ENCODE peak calls at places on chromosomes 6 and 20, in seven cellular contexts. One of them, this sample, is unnamed.

GRCh38 chr6:92577077-92577719 is 842.2 kb downstream of the EPHA7 start:
- DNase-seq in aorta: no peak
- DNase-seq in LNCaP clone FGC: no peak
- DNase-seq in K562: no peak
- DNase-seq in AG10803: peak; percentile 68
- DNase-seq in neuronal stem cell: peak; percentile 11
- DNase-seq in gastrocnemius medialis: no peak
- DNase-seq in this sample: no peak

GRCh38 chr6:113598786-113599185 is 258.4 kb upstream of the MARCKS start:
- DNase-seq in LNCaP clone FGC: no peak
- DNase-seq in aorta: no peak
- DNase-seq in neuronal stem cell: no peak
- DNase-seq in K562: no peak
- DNase-seq in AG10803: no peak
- DNase-seq in gastrocnemius medialis: no peak
- DNase-seq in this sample: no peak

GRCh38 chr6:56688521-56688920 is 45.8 kb upstream of the DST start:
- DNase-seq in gastrocnemius medialis: no peak
- DNase-seq in neuronal stem cell: no peak
- DNase-seq in K562: no peak
- DNase-seq in LNCaP clone FGC: no peak
- DNase-seq in AG10803: no peak
- DNase-seq in aorta: no peak
- DNase-seq in this sample: no peak

GRCh38 chr20:13140775-13141174 is 80.3 kb upstream of the ISM1 start:
- DNase-seq in K562: no peak
- DNase-seq in LNCaP clone FGC: no peak
- DNase-seq in gastrocnemius medialis: no peak
- DNase-seq in neuronal stem cell: no peak
- DNase-seq in aorta: no peak
- DNase-seq in AG10803: no peak
- DNase-seq in this sample: no peak

GRCh38 chr6:7058250-7058923 is 49.4 kb upstream of the RREB1 start:
- DNase-seq in K562: peak; percentile 92
- DNase-seq in AG10803: peak; percentile 94
- DNase-seq in gastrocnemius medialis: peak; percentile 89
- DNase-seq in neuronal stem cell: no peak
- DNase-seq in LNCaP clone FGC: no peak
- DNase-seq in aorta: no peak
- DNase-seq in this sample: no peak

GRCh38 chr6:63441266-63441956 is 121.6 kb upstream of the LGSN start:
- DNase-seq in K562: peak; percentile 48
- DNase-seq in LNCaP clone FGC: no peak
- DNase-seq in gastrocnemius medialis: no peak
- DNase-seq in aorta: no peak
- DNase-seq in neuronal stem cell: no peak
- DNase-seq in AG10803: no peak
- DNase-seq in this sample: no peak

GRCh38 chr6:36962874-36963273 is 8.3 kb downstream of the PI16 start:
- DNase-seq in gastrocnemius medialis: peak; percentile 42
- DNase-seq in neuronal stem cell: peak; percentile 71
- DNase-seq in K562: peak; percentile 62
- DNase-seq in LNCaP clone FGC: no peak
- DNase-seq in AG10803: no peak
- DNase-seq in aorta: peak; percentile 90
- DNase-seq in this sample: no peak

GRCh38 chr6:170205126-170205525 is 85.8 kb downstream of the DLL1 start:
- DNase-seq in AG10803: no peak
- DNase-seq in LNCaP clone FGC: no peak
- DNase-seq in neuronal stem cell: no peak
- DNase-seq in gastrocnemius medialis: no peak
- DNase-seq in K562: no peak
- DNase-seq in aorta: no peak
- DNase-seq in this sample: no peak

GRCh38 chr20:32685541-32686529 is 12.1 kb upstream of the C20orf203 start:
- DNase-seq in aorta: peak; percentile 72
- DNase-seq in K562: peak; percentile 71
- DNase-seq in neuronal stem cell: no peak
- DNase-seq in AG10803: peak; percentile 96
- DNase-seq in gastrocnemius medialis: no peak
- DNase-seq in LNCaP clone FGC: no peak
- DNase-seq in this sample: peak; percentile 16

GRCh38 chr20:10381477-10381876 is 52.5 kb downstream of the MKKS start:
- DNase-seq in neuronal stem cell: no peak
- DNase-seq in LNCaP clone FGC: no peak
- DNase-seq in gastrocnemius medialis: no peak
- DNase-seq in AG10803: no peak
- DNase-seq in K562: no peak
- DNase-seq in aorta: no peak
- DNase-seq in this sample: no peak

GRCh38 chr6:31113861-31114539 is 600 bp upstream of the PSORS1C1 start:
- DNase-seq in neuronal stem cell: no peak
- DNase-seq in K562: no peak
- DNase-seq in aorta: peak; percentile 57
- DNase-seq in AG10803: peak; percentile 98
- DNase-seq in LNCaP clone FGC: no peak
- DNase-seq in gastrocnemius medialis: no peak
- DNase-seq in this sample: no peak

GRCh38 chr6:131683479-131683878 is 17.7 kb downstream of the OR2A4 start:
- DNase-seq in LNCaP clone FGC: peak; percentile 18
- DNase-seq in K562: no peak
- DNase-seq in AG10803: no peak
- DNase-seq in aorta: no peak
- DNase-seq in gastrocnemius medialis: no peak
- DNase-seq in neuronal stem cell: no peak
- DNase-seq in this sample: no peak

GRCh38 chr6:7630792-7631191 is 40.8 kb downstream of the SNRNP48 start:
- DNase-seq in neuronal stem cell: no peak
- DNase-seq in K562: peak; percentile 19
- DNase-seq in AG10803: no peak
- DNase-seq in LNCaP clone FGC: no peak
- DNase-seq in gastrocnemius medialis: no peak
- DNase-seq in aorta: no peak
- DNase-seq in this sample: no peak

GRCh38 chr6:25042984-25043725 is 107.4 kb upstream of the RIPOR2 start:
- DNase-seq in AG10803: no peak
- DNase-seq in K562: no peak
- DNase-seq in LNCaP clone FGC: no peak
- DNase-seq in aorta: no peak
- DNase-seq in neuronal stem cell: no peak
- DNase-seq in gastrocnemius medialis: no peak
- DNase-seq in this sample: no peak

GRCh38 chr6:6556738-6557503 is 31.6 kb upstream of the LY86 start:
- DNase-seq in K562: peak; percentile 79
- DNase-seq in neuronal stem cell: peak; percentile 37
- DNase-seq in gastrocnemius medialis: no peak
- DNase-seq in AG10803: peak; percentile 31
- DNase-seq in aorta: no peak
- DNase-seq in LNCaP clone FGC: peak; percentile 19
- DNase-seq in this sample: peak; percentile 36

GRCh38 chr6:81215092-81215432 is 537.4 kb downstream of the TENT5A start:
- DNase-seq in K562: no peak
- DNase-seq in aorta: no peak
- DNase-seq in gastrocnemius medialis: no peak
- DNase-seq in AG10803: no peak
- DNase-seq in neuronal stem cell: no peak
- DNase-seq in LNCaP clone FGC: no peak
- DNase-seq in this sample: no peak

GRCh38 chr20:11497543-11497942 is 420.1 kb upstream of the BTBD3 start:
- DNase-seq in AG10803: no peak
- DNase-seq in K562: no peak
- DNase-seq in neuronal stem cell: peak; percentile 2
- DNase-seq in LNCaP clone FGC: no peak
- DNase-seq in aorta: no peak
- DNase-seq in gastrocnemius medialis: no peak
- DNase-seq in this sample: no peak

GRCh38 chr6:12291083-12291784 is 1.1 kb downstream of the EDN1 start:
- DNase-seq in K562: no peak
- DNase-seq in LNCaP clone FGC: no peak
- DNase-seq in aorta: no peak
- DNase-seq in gastrocnemius medialis: no peak
- DNase-seq in neuronal stem cell: peak; percentile 40
- DNase-seq in AG10803: no peak
- DNase-seq in this sample: no peak

GRCh38 chr6:106886444-106886843 is 88.1 kb downstream of the CD24 start:
- DNase-seq in gastrocnemius medialis: no peak
- DNase-seq in neuronal stem cell: no peak
- DNase-seq in LNCaP clone FGC: no peak
- DNase-seq in aorta: no peak
- DNase-seq in K562: no peak
- DNase-seq in AG10803: no peak
- DNase-seq in this sample: no peak

GRCh38 chr20:37346526-37347346 is 796 bp downstream of the SRC start:
- DNase-seq in neuronal stem cell: peak; percentile 38
- DNase-seq in LNCaP clone FGC: no peak
- DNase-seq in AG10803: no peak
- DNase-seq in gastrocnemius medialis: no peak
- DNase-seq in K562: no peak
- DNase-seq in aorta: no peak
- DNase-seq in this sample: no peak
- H3K4me3 ChIP-seq in neuronal stem cell: peak overlapping the region; percentile 81
- H3K4me3 ChIP-seq in LNCaP clone FGC: peak overlapping the region; percentile 63
- H3K4me3 ChIP-seq in AG10803: peak overlapping the region; percentile 78
- H3K4me3 ChIP-seq in gastrocnemius medialis: peak overlapping the region; percentile 60
- H3K4me3 ChIP-seq in K562: peak overlapping the region; percentile 56
- H3K4me3 ChIP-seq in aorta: peak overlapping the region; percentile 96
- H3K4me3 ChIP-seq in this sample: peak overlapping the region; percentile 55

GRCh38 chr6:27472182-27472616 is 706 bp downstream of the ZNF184 start:
- DNase-seq in K562: peak; percentile 91
- DNase-seq in AG10803: peak; percentile 56
- DNase-seq in LNCaP clone FGC: peak; percentile 42
- DNase-seq in aorta: peak; percentile 70
- DNase-seq in neuronal stem cell: peak; percentile 65
- DNase-seq in gastrocnemius medialis: peak; percentile 19
- DNase-seq in this sample: peak; percentile 41

GRCh38 chr6:27472617-27473400 is at the start of gene ZNF184:
- DNase-seq in aorta: peak; percentile 97
- DNase-seq in gastrocnemius medialis: peak; percentile 88
- DNase-seq in LNCaP clone FGC: peak; percentile 98
- DNase-seq in neuronal stem cell: peak; percentile 95
- DNase-seq in AG10803: peak; percentile 98
- DNase-seq in K562: peak; percentile 100
- DNase-seq in this sample: peak; percentile 96

GRCh38 chr6:27474172-27474465 is 1.2 kb upstream of the ZNF184 start:
- DNase-seq in LNCaP clone FGC: no peak
- DNase-seq in aorta: no peak
- DNase-seq in neuronal stem cell: no peak
- DNase-seq in gastrocnemius medialis: no peak
- DNase-seq in AG10803: no peak
- DNase-seq in K562: peak; percentile 40
- DNase-seq in this sample: no peak

GRCh38 chr6:27470023-27470422 is 2.9 kb downstream of the ZNF184 start:
- DNase-seq in neuronal stem cell: no peak
- DNase-seq in LNCaP clone FGC: no peak
- DNase-seq in aorta: no peak
- DNase-seq in AG10803: no peak
- DNase-seq in K562: no peak
- DNase-seq in gastrocnemius medialis: no peak
- DNase-seq in this sample: no peak

DNA sequence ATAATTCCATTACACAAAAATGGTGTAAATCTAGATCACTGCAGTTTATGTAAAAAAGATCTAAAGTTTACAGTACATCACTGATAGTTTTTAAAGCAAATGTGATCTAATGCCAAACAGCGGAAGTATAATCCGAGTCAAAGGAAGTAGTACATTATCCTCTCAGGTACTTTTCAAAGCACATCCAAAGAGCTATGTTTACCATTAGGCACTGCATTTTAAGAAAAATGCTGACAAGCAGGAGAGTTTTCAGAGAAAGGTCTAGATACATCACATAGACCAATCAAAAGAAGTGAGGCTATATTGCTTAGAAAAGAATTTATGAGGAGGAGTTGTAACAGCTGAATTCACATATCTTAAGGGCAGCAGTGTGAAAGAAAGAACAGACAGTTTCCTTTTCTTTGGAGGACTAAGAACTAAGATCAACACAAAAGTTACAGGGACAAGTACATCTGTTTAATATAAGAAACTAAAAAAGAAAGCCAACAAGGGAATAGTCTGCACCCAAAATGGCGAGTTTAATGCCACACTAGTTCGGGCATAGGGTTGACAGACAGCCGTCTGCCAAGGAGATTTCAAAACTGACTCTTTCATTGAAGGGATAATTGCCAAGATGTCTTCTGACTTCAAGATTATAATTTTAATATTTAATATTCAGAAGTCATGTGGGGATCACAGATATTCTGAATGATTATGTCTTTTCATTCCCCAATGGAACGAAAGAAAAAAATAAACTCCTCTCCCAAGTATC is 1.4 kb downstream of the ZNF184 start:
- DNase-seq in K562: no peak
- DNase-seq in gastrocnemius medialis: no peak
- DNase-seq in aorta: no peak
- DNase-seq in neuronal stem cell: no peak
- DNase-seq in LNCaP clone FGC: no peak
- DNase-seq in AG10803: no peak
- DNase-seq in this sample: peak; percentile 11
- H3K4me3 ChIP-seq in K562: peak overlapping the region; percentile 75
- H3K4me3 ChIP-seq in gastrocnemius medialis: peak overlapping the region; percentile 90
- H3K4me3 ChIP-seq in aorta: no peak overlapping the region
- H3K4me3 ChIP-seq in neuronal stem cell: no peak overlapping the region
- H3K4me3 ChIP-seq in LNCaP clone FGC: peak overlapping the region; percentile 75
- H3K4me3 ChIP-seq in AG10803: peak overlapping the region; percentile 93
- H3K4me3 ChIP-seq in this sample: peak overlapping the region; percentile 66

DNA sequence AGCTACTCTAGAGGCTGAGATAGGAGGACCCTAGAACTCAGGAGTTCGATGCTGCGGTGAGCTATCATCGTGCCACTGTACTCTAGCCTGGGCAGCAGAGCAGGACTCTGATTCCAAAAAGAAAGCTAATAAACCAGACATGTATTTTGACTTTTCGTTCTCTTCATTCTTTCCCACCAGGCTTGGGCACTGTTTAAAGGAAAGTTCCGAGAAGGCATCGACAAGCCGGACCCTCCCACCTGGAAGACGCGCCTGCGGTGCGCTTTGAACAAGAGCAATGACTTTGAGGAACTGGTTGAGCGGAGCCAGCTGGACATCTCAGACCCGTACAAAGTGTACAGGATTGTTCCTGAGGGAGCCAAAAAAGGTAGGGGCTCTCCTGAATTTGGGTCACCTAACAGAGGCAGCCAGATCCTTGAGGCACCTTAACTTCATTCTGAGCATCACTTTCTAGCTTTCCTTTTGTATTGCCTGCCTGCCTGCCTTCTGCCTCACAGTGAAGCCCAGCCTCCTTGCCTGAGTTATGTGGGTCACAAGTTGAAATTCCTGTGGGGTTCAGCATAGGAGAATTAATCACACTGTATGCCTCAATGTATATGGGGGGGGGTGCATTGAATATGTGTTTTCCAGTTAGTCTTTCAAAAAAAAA is 3.2 kb downstream of the IRF4 start:
- DNase-seq in LNCaP clone FGC: no peak
- DNase-seq in AG10803: no peak
- DNase-seq in gastrocnemius medialis: no peak
- DNase-seq in neuronal stem cell: no peak
- DNase-seq in K562: no peak
- DNase-seq in aorta: no peak
- DNase-seq in this sample: no peak
- H3K4me3 ChIP-seq in LNCaP clone FGC: no peak overlapping the region
- H3K4me3 ChIP-seq in AG10803: no peak overlapping the region
- H3K4me3 ChIP-seq in gastrocnemius medialis: no peak overlapping the region
- H3K4me3 ChIP-seq in neuronal stem cell: no peak overlapping the region
- H3K4me3 ChIP-seq in K562: no peak overlapping the region
- H3K4me3 ChIP-seq in aorta: no peak overlapping the region
- H3K4me3 ChIP-seq in this sample: no peak overlapping the region

GRCh38 chr6:20879526-20879925 is 345.3 kb downstream of the CDKAL1 start:
- DNase-seq in gastrocnemius medialis: no peak
- DNase-seq in neuronal stem cell: no peak
- DNase-seq in K562: no peak
- DNase-seq in AG10803: no peak
- DNase-seq in LNCaP clone FGC: no peak
- DNase-seq in aorta: no peak
- DNase-seq in this sample: no peak
- H3K4me3 ChIP-seq in gastrocnemius medialis: no peak overlapping the region
- H3K4me3 ChIP-seq in neuronal stem cell: no peak overlapping the region
- H3K4me3 ChIP-seq in K562: no peak overlapping the region
- H3K4me3 ChIP-seq in AG10803: no peak overlapping the region
- H3K4me3 ChIP-seq in LNCaP clone FGC: no peak overlapping the region
- H3K4me3 ChIP-seq in aorta: no peak overlapping the region
- H3K4me3 ChIP-seq in this sample: no peak overlapping the region